ENCODE peak calls at places on chromosomes 13 and 19, in six cellular contexts. G, P, I, B, W and V are unnamed samples. For H3K36me3 and H3K27me3, the result is how much of the 10 kb centered on the place peaks cover.

GRCh38 chr13:90594694-90595093 is 752.8 kb upstream of the MIR17HG start:
- DNase-seq in G (no peak), P (no peak), I (no peak), B (peak), W (no peak), V (no peak)

GRCh38 chr13:101955764-101956163 is 446.1 kb downstream of the FGF14 start:
- DNase-seq in G (no peak), P (no peak), I (no peak), B (no peak), W (no peak), V (no peak)

GRCh38 chr13:104937881-104938280 is 1597.6 kb downstream of the EFNB2 start:
- DNase-seq in G (no peak), P (no peak), I (no peak), B (peak), W (no peak), V (no peak)

GRCh38 chr13:40398060-40398459 is 268.4 kb downstream of the FOXO1 start:
- DNase-seq in G (no peak), P (no peak), I (no peak), B (no peak), W (no peak), V (no peak)

GRCh38 chr19:46733693-46734240 is 12.1 kb upstream of the FKRP start:
- DNase-seq in G (no peak), P (no peak), I (no peak), B (no peak), W (no peak), V (no peak)

GRCh38 chr13:39433705-39434104 is 169.3 kb downstream of the LHFPL6 start:
- DNase-seq in G (no peak), P (no peak), I (no peak), B (no peak), W (no peak), V (no peak)

GRCh38 chr19:50460161-50460765 is 16.0 kb upstream of the EMC10 start:
- DNase-seq in G (no peak), P (no peak), I (no peak), B (no peak), W (no peak), V (no peak)

GRCh38 chr19:4977299-4978174 is 8.6 kb downstream of the KDM4B start:
- DNase-seq in G (no peak), P (peak), I (no peak), B (peak), W (no peak), V (no peak)

GRCh38 chr13:90395348-90395747 is 952.1 kb upstream of the MIR17HG start:
- DNase-seq in G (no peak), P (no peak), I (no peak), B (no peak), W (no peak), V (no peak)

GRCh38 chr19:19059018-19059836 is 4.6 kb upstream of the SLC25A42 start:
- DNase-seq in G (no peak), P (no peak), I (no peak), B (no peak), W (no peak), V (no peak)

GRCh38 chr13:101127741-101128353 is 288.5 kb downstream of the NALCN start:
- DNase-seq in G (no peak), P (no peak), I (peak), B (peak), W (no peak), V (no peak)

GRCh38 chr19:4367336-4367723 is 24.0 kb downstream of the MPND start:
- DNase-seq in G (no peak), P (no peak), I (no peak), B (no peak), W (no peak), V (no peak)

GRCh38 chr19:40253611-40254092 is 27.2 kb upstream of the CCNP start:
- DNase-seq in G (no peak), P (no peak), I (no peak), B (no peak), W (no peak), V (no peak)

GRCh38 chr19:40251991-40252390 is 25.5 kb upstream of the CCNP start:
- DNase-seq in G (no peak), P (no peak), I (no peak), B (no peak), W (no peak), V (no peak)

GRCh38 chr19:40254714-40255418 is 28.4 kb upstream of the CCNP start:
- DNase-seq in G (no peak), P (peak), I (no peak), B (no peak), W (no peak), V (no peak)

GRCh38 chr19:40251244-40251643 is 24.8 kb upstream of the CCNP start:
- DNase-seq in G (no peak), P (no peak), I (no peak), B (no peak), W (no peak), V (no peak)

GRCh38 chr19:40252395-40252794 is 25.9 kb upstream of the CCNP start:
- DNase-seq in G (no peak), P (no peak), I (no peak), B (peak), W (no peak), V (no peak)
- H3K36me3 ChIP-seq in G (under half), P (under half), I (under half), B (under half), W (under half), V (half or more)

GRCh38 chr19:2394054-2394668 is 33.2 kb downstream of the TIMM13 start:
- DNase-seq in G (no peak), P (no peak), I (peak), B (no peak), W (no peak), V (no peak)

GRCh38 chr19:2389594-2389993 is 29.5 kb downstream of the TMPRSS9 start:
- DNase-seq in G (no peak), P (no peak), I (no peak), B (no peak), W (no peak), V (no peak)

GRCh38 chr19:2394669-2395292 is 32.6 kb downstream of the TIMM13 start:
- DNase-seq in G (no peak), P (peak), I (peak), B (no peak), W (no peak), V (no peak)

GRCh38 chr19:2391118-2391725 is 31.2 kb downstream of the TMPRSS9 start:
- DNase-seq in G (no peak), P (no peak), I (peak), B (peak), W (no peak), V (no peak)

GRCh38 chr19:2392366-2392765 is 32.3 kb downstream of the TMPRSS9 start:
- DNase-seq in G (no peak), P (no peak), I (no peak), B (no peak), W (no peak), V (no peak)
- H3K27me3 ChIP-seq in G (under half), P (under half), I (under half), B (under half), W (under half), V (under half)

GRCh38 chr13:26476744-26477129 is 80.7 kb upstream of the WASF3 start:
- DNase-seq in G (no peak), P (no peak), I (no peak), B (no peak), W (no peak), V (no peak)
- H3K4me3 ChIP-seq in G (peak), P (no peak), I (no peak), B (no peak), W (no peak), V (peak)

DNA sequence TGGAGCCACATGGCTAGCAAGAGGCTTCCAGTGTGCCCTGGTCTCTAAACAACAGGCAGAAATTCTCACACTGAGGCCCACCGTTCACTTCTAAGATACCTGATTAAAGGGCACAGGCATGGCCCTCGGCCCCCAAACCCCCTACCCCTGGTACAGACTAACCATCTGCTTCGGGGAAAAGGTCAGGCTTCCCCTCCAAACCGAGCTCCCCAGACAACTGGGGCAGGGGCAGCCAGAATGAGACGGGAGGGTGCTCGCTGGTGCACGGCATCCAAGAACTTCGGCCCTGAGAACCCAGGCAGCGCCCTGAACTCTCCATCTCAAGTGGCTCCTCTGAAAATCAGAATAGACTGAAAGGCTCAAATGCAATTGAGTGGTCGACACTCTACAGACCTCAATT is 5.6 kb downstream of the PPP6R1 start:
- DNase-seq in G (no peak), P (no peak), I (no peak), B (no peak), W (no peak), V (no peak)
- H3K36me3 ChIP-seq in G (under half), P (under half), I (under half), B (under half), W (under half), V (under half)

GRCh38 chr19:31980851-31981250 is 364.6 kb upstream of the ZNF507 start:
- DNase-seq in G (no peak), P (no peak), I (no peak), B (no peak), W (no peak), V (peak)

GRCh38 chr19:31981545-31981944 is 363.9 kb upstream of the ZNF507 start:
- DNase-seq in G (no peak), P (no peak), I (no peak), B (no peak), W (no peak), V (peak)

GRCh38 chr19:31979362-31979761 is 366.0 kb upstream of the ZNF507 start:
- DNase-seq in G (no peak), P (no peak), I (no peak), B (no peak), W (no peak), V (peak)

GRCh38 chr19:31976775-31977536 is 368.5 kb upstream of the ZNF507 start:
- DNase-seq in G (no peak), P (no peak), I (no peak), B (no peak), W (no peak), V (peak)

GRCh38 chr19:31979949-31980670 is 365.3 kb upstream of the ZNF507 start:
- DNase-seq in G (no peak), P (no peak), I (no peak), B (no peak), W (no peak), V (peak)
- H3K27me3 ChIP-seq in G (under half), P (under half), I (under half), B (under half), W (under half), V (under half)

GRCh38 chr19:23909222-23909621 is 5.5 kb upstream of the ZNF726 start:
- DNase-seq in G (no peak), P (no peak), I (no peak), B (no peak), W (no peak), V (no peak)

GRCh38 chr19:23914402-23915286 is at the start of gene ZNF726:
- DNase-seq in G (no peak), P (peak), I (peak), B (peak), W (peak), V (peak)

GRCh38 chr19:23917856-23918255 is 3.2 kb downstream of the ZNF726 start:
- DNase-seq in G (no peak), P (no peak), I (no peak), B (peak), W (peak), V (no peak)

GRCh38 chr19:23916991-23917390 is 2.3 kb downstream of the ZNF726 start:
- DNase-seq in G (no peak), P (no peak), I (no peak), B (no peak), W (no peak), V (no peak)

DNA sequence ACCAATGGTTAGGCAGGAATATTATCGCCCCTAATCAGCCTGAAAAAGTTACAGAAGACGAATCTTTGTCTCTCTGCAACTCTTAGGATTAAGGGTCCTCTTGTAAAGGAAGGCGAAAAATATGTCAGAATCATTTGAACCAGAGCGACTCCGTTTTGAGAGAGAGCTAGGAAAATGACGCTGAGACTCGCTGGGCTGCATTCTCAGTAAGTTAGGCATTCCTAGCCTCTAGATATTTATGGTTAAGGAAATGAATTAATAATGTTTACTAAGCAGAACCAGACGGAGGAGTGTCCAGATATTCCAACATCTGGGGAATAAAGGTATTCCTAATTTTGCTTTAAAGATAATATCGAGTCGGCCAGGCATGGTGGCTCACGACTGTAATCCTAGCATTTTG is 755 bp upstream of the ZNF726 start:
- DNase-seq in G (no peak), P (no peak), I (no peak), B (no peak), W (no peak), V (no peak)
- H3K4me3 ChIP-seq in G (no peak), P (peak), I (peak), B (no peak), W (no peak), V (peak)

GRCh38 chr19:3150739-3151329 is 15.0 kb downstream of the GNA15 start:
- DNase-seq in G (no peak), P (no peak), I (no peak), B (no peak), W (no peak), V (no peak)
- H3K36me3 ChIP-seq in G (under half), P (under half), I (under half), B (under half), W (under half), V (under half)